ENCODE peak calls at places on chromosomes 7 and 10, in four cellular contexts. R, V, A and F are unnamed samples.

GRCh38 chr7:128841961-128842673 is 11.9 kb downstream of the FLNC start:
- DNase-seq in R (peak), V (no peak), A (peak), F (no peak)

GRCh38 chr7:4602905-4603842 is 78.9 kb upstream of the FOXK1 start:
- DNase-seq in R (no peak), V (no peak), A (no peak), F (no peak)

GRCh38 chr10:102066421-102067068 is 1.4 kb downstream of the HPS6 start:
- DNase-seq in R (no peak), V (no peak), A (no peak), F (no peak)

GRCh38 chr10:11515596-11516418 is 95.6 kb downstream of the USP6NL start:
- DNase-seq in R (peak), V (peak), A (peak), F (peak)

GRCh38 chr7:27051451-27051850 is 44.3 kb downstream of the HOXA1 start:
- DNase-seq in R (no peak), V (no peak), A (no peak), F (no peak)

GRCh38 chr10:97154162-97154561 is 31.6 kb downstream of the SLIT1 start:
- DNase-seq in R (no peak), V (no peak), A (no peak), F (no peak)

GRCh38 chr7:732094-732541 is 5.0 kb upstream of the PRKAR1B start:
- DNase-seq in R (peak), V (no peak), A (peak), F (peak)

GRCh38 chr10:76523215-76523614 is 1091.8 kb downstream of the LRMDA start:
- DNase-seq in R (no peak), V (no peak), A (no peak), F (peak)

GRCh38 chr7:45162311-45162845 is 4.8 kb downstream of the RAMP3 start:
- DNase-seq in R (no peak), V (no peak), A (no peak), F (no peak)

GRCh38 chr10:122480146-122480833 is 18.9 kb downstream of the HTRA1 start:
- DNase-seq in R (no peak), V (no peak), A (no peak), F (no peak)